ENCODE peak calls at places on chromosomes 12 and 14, in six cellular contexts. P is RWPE1, B is HCT116, L is endodermal cell, O is uterus, E is IMR-90. D is an unnamed sample.

GRCh38 chr12:124601699-124602098 is 34.3 kb upstream of the NCOR2 start:
- DNase-seq in P (no peak), B (no peak), L (no peak), O (no peak), E (no peak), D (no peak)

GRCh38 chr12:18690653-18691052 is 47.2 kb downstream of the PLCZ1 start:
- DNase-seq in P (peak), B (peak), L (no peak), O (no peak), E (peak), D (no peak)

GRCh38 chr12:76030378-76031080 is 1.0 kb downstream of the PHLDA1 start:
- DNase-seq in P (peak), B (no peak), L (no peak), O (peak), E (peak), D (peak)

GRCh38 chr12:50505945-50506344 is 1.2 kb downstream of the DIP2B start:
- DNase-seq in P (no peak), B (no peak), L (no peak), O (no peak), E (no peak), D (peak)

GRCh38 chr14:39762576-39763401 is 330.6 kb upstream of the FBXO33 start:
- DNase-seq in P (no peak), B (no peak), L (no peak), O (no peak), E (no peak), D (no peak)

GRCh38 chr12:118429703-118430383 is 53.5 kb downstream of the SUDS3 start:
- DNase-seq in P (no peak), B (no peak), L (no peak), O (no peak), E (no peak), D (no peak)

GRCh38 chr12:74415633-74416032 is 122.0 kb upstream of the ATXN7L3B start:
- DNase-seq in P (peak), B (peak), L (no peak), O (no peak), E (peak), D (peak)

GRCh38 chr12:123998960-123999359 is 25.9 kb downstream of the ZNF664 start:
- DNase-seq in P (no peak), B (no peak), L (no peak), O (no peak), E (peak), D (no peak)

GRCh38 chr12:106171117-106171750 is 32.5 kb upstream of the NUAK1 start:
- DNase-seq in P (no peak), B (no peak), L (peak), O (no peak), E (peak), D (peak)

GRCh38 chr12:7376196-7376595 is 67.8 kb downstream of the CD163L1 start:
- DNase-seq in P (no peak), B (no peak), L (no peak), O (no peak), E (peak), D (no peak)

GRCh38 chr12:49098035-49098451 is 3.4 kb upstream of the DHH start:
- DNase-seq in P (no peak), B (no peak), L (peak), O (no peak), E (peak), D (peak)

GRCh38 chr14:22544881-22545420 is 44.1 kb downstream of the DAD1 start:
- DNase-seq in P (no peak), B (no peak), L (no peak), O (no peak), E (no peak), D (peak)

GRCh38 chr12:128076188-128076587 is 190.8 kb upstream of the TMEM132C start:
- DNase-seq in P (peak), B (no peak), L (peak), O (no peak), E (no peak), D (no peak)

GRCh38 chr12:50842637-50843493 is at the start of gene TMPRSS12:
- DNase-seq in P (no peak), B (no peak), L (peak), O (no peak), E (no peak), D (no peak)

GRCh38 chr14:75514673-75515630 is 7.3 kb upstream of the BATF start:
- DNase-seq in P (no peak), B (no peak), L (peak), O (no peak), E (peak), D (peak)

GRCh38 chr14:38079268-38079667 is 128.4 kb upstream of the SSTR1 start:
- DNase-seq in P (no peak), B (no peak), L (no peak), O (no peak), E (peak), D (no peak)

GRCh38 chr12:116497051-116497529 is 62.1 kb upstream of the MAP1LC3B2 start:
- DNase-seq in P (peak), B (peak), L (peak), O (no peak), E (no peak), D (no peak)

GRCh38 chr12:2650261-2651060 is 144.3 kb upstream of the FKBP4 start:
- DNase-seq in P (no peak), B (no peak), L (peak), O (no peak), E (no peak), D (no peak)

GRCh38 chr14:81144811-81145598 is 75.8 kb downstream of the GTF2A1 start:
- DNase-seq in P (no peak), B (no peak), L (no peak), O (no peak), E (no peak), D (no peak)

GRCh38 chr12:94753071-94753779 is 102.9 kb upstream of the TMCC3 start:
- DNase-seq in P (peak), B (no peak), L (peak), O (peak), E (no peak), D (no peak)

GRCh38 chr14:54219281-54220121 is 177.3 kb upstream of the CDKN3 start:
- DNase-seq in P (no peak), B (no peak), L (peak), O (no peak), E (no peak), D (no peak)

GRCh38 chr12:113228394-113229028 is 7.2 kb downstream of the TPCN1 start:
- DNase-seq in P (no peak), B (no peak), L (no peak), O (no peak), E (no peak), D (no peak)
- H3K27ac ChIP-seq in P (peak), B (no peak), L (peak), O (no peak), E (no peak), D (peak)

GRCh38 chr14:102591944-102592772 is at the start of gene RCOR1:
- DNase-seq in P (peak), B (peak), L (peak), O (peak), E (peak), D (peak)

GRCh38 chr14:102591372-102591943 is 991 bp upstream of the RCOR1 start:
- DNase-seq in P (no peak), B (no peak), L (peak), O (peak), E (peak), D (peak)

GRCh38 chr14:102592969-102593840 is 756 bp downstream of the RCOR1 start:
- DNase-seq in P (peak), B (no peak), L (peak), O (peak), E (peak), D (peak)

GRCh38 chr14:102594514-102595175 is 2.2 kb downstream of the RCOR1 start:
- DNase-seq in P (peak), B (peak), L (peak), O (peak), E (peak), D (peak)

GRCh38 chr14:102593841-102594170 is 1.4 kb downstream of the RCOR1 start:
- DNase-seq in P (no peak), B (no peak), L (no peak), O (no peak), E (no peak), D (peak)
- H3K27ac ChIP-seq in P (peak), B (peak), L (no peak), O (peak), E (peak), D (peak)

GRCh38 chr14:91885113-91885712 is 17.9 kb upstream of the TC2N start:
- DNase-seq in P (no peak), B (no peak), L (no peak), O (no peak), E (no peak), D (no peak)

GRCh38 chr14:91885837-91886236 is 18.5 kb upstream of the TC2N start:
- DNase-seq in P (no peak), B (no peak), L (no peak), O (no peak), E (no peak), D (no peak)

GRCh38 chr14:91883770-91884169 is 16.4 kb upstream of the TC2N start:
- DNase-seq in P (no peak), B (no peak), L (no peak), O (peak), E (no peak), D (no peak)

GRCh38 chr14:91882776-91883175 is 15.4 kb upstream of the TC2N start:
- DNase-seq in P (no peak), B (no peak), L (peak), O (no peak), E (no peak), D (no peak)

DNA sequence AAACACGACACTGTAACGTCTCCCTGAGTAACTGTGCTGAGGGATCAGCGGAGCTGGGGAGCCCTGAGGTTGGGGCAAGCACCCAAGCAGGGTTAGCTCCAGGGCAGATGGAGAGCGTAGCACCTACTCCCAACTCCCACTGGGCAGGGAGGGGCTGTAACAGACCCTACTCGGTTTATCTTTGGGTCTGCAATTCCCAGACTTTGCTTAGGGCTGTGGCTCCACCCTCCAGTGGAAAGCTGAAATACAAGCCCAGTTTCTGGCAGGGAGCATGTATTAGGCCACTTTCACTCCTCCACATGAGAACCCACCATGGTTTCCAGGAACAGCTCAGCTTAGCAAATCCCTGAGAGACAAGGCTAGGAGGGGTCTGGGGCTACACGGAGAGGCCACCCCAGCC is 17.3 kb upstream of the TC2N start:
- DNase-seq in P (no peak), B (no peak), L (peak), O (peak), E (no peak), D (no peak)
- H3K27ac ChIP-seq in P (no peak), B (no peak), L (no peak), O (peak), E (no peak), D (no peak)

GRCh38 chr14:105315941-105316562 is 1.5 kb downstream of the PACS2 start:
- DNase-seq in P (peak), B (no peak), L (peak), O (no peak), E (no peak), D (no peak)

GRCh38 chr14:105313381-105314286 is 914 bp upstream of the PACS2 start:
- DNase-seq in P (no peak), B (no peak), L (no peak), O (peak), E (no peak), D (no peak)

GRCh38 chr14:105316563-105316941 is 2.0 kb downstream of the PACS2 start:
- DNase-seq in P (no peak), B (no peak), L (no peak), O (no peak), E (no peak), D (no peak)

GRCh38 chr14:105314287-105315185 is at the start of gene PACS2:
- DNase-seq in P (peak), B (peak), L (peak), O (peak), E (peak), D (peak)

GRCh38 chr14:105315211-105315721 is 718 bp downstream of the PACS2 start:
- DNase-seq in P (peak), B (peak), L (peak), O (no peak), E (no peak), D (no peak)
- H3K27ac ChIP-seq in P (peak), B (peak), L (no peak), O (peak), E (peak), D (no peak)

DNA sequence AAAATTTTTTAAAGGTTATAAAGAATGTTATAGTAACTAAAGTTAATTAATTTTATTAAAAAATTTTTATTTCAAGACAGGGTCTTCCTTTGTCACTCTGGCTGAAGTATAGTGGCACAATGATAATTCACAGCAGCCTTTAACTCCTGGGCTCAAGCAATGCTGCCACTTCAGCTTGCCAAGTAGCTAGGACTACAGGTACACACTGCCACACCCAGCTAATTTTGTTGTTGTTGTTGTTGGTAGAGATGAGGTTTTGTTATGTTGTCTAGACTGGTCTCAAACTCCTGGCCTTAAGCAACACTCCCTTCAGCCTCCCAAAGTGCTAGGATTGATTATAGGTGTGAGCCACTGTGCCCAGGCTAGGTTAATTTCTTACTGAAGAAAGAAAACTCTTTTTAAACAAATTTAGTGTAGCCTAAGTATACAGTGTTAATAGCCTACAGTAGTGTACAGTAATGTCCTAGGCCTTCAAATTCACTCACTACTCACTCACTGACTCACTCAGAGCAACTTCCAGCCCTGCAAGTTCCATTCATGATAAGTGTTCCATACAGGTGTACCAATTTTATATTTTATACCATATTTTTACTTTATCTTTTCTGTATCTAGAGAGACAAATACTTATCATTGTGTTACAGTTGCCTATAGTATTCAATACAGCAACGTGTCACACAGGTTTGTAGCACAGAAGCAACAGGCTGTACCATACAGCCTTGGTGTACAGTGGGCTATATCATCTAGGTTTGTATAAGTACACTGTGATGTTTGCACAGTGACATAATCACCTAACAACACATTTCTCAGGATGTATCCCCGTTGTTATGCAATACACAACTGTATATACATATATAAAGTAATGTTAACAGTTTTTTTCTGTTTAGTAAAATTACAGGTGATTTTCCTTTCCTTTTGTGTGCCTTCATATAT is 24.7 kb upstream of the DNAAF2 start:
- DNase-seq in P (no peak), B (no peak), L (no peak), O (no peak), E (no peak), D (no peak)
- H3K27ac ChIP-seq in P (no peak), B (no peak), L (no peak), O (no peak), E (no peak), D (no peak)

GRCh38 chr12:62908667-62909066 is 26.3 kb downstream of the PPM1H start:
- DNase-seq in P (no peak), B (no peak), L (no peak), O (no peak), E (no peak), D (no peak)

GRCh38 chr12:62907561-62907960 is 27.4 kb downstream of the PPM1H start:
- DNase-seq in P (no peak), B (no peak), L (no peak), O (no peak), E (no peak), D (no peak)

GRCh38 chr12:62910549-62911169 is 24.3 kb downstream of the PPM1H start:
- DNase-seq in P (no peak), B (no peak), L (peak), O (no peak), E (no peak), D (no peak)

GRCh38 chr12:62911288-62911687 is 23.7 kb downstream of the PPM1H start:
- DNase-seq in P (no peak), B (no peak), L (no peak), O (no peak), E (no peak), D (no peak)

GRCh38 chr12:62909340-62909739 is 25.6 kb downstream of the PPM1H start:
- DNase-seq in P (no peak), B (no peak), L (no peak), O (no peak), E (no peak), D (no peak)
- H3K27ac ChIP-seq in P (no peak), B (no peak), L (no peak), O (no peak), E (no peak), D (no peak)

DNA sequence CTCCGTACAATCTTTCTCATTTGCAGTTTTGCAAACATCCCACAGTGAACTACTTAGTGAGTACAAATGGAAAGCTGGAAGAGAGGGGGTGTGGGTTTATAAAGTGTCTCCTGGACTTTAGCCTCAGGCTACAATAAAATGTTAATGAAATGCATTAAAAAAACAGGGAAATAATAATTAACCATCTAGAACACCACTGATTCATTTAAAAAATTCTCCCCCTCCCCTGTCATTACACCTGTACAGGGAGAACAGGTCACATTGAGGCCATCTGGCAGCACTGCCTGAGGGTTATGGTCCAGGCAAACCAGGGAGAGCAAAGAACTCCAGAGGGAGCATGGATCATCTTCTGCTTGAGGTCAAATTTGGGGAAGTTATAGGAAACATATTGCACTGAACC is 96.3 kb downstream of the TSPAN8 start:
- DNase-seq in P (no peak), B (no peak), L (no peak), O (no peak), E (no peak), D (no peak)
- H3K27ac ChIP-seq in P (no peak), B (no peak), L (no peak), O (no peak), E (no peak), D (no peak)

D was measured in Karpas-422.